ENCODE peak calls at places on chromosome 19, in eight cellular contexts. H is T-cell; I is adrenal gland; Y is activated CD4-positive, alpha-beta T cell treated with anti-CD3 and anti-CD28 coated beads, Interleukin-2, amount 50 U/mL, for 1 hour; V is testis; X is cardiac muscle cell; F is type B pancreatic cell; U is activated T-cell treated with anti-CD3 and anti-CD28 coated beads for 1 hour. C is an unnamed sample.

GRCh38 chr19:49339364-49340068 is 4.3 kb downstream of the CD37 start:
- DNase-seq in H (no peak), I (peak), Y (no peak), V (peak), X (peak), F (peak), U (no peak), C (no peak)

GRCh38 chr19:10503002-10503789 is at the start of gene KEAP1:
- DNase-seq in H (no peak), I (peak), Y (peak), V (peak), X (peak), F (peak), U (no peak), C (peak)

GRCh38 chr19:17202249-17202648 is 12.9 kb upstream of the USE1 start:
- DNase-seq in H (no peak), I (peak), Y (no peak), V (no peak), X (no peak), F (no peak), U (no peak), C (no peak)

GRCh38 chr19:40674291-40674690 is 16.2 kb downstream of the NUMBL start:
- DNase-seq in H (no peak), I (no peak), Y (no peak), V (no peak), X (peak), F (no peak), U (no peak), C (no peak)

GRCh38 chr19:31578326-31578725 is 229.1 kb upstream of the TSHZ3 start:
- DNase-seq in H (no peak), I (no peak), Y (no peak), V (no peak), X (no peak), F (no peak), U (no peak), C (no peak)

GRCh38 chr19:29372921-29373797 is 152.6 kb upstream of the VSTM2B start:
- DNase-seq in H (no peak), I (no peak), Y (no peak), V (no peak), X (no peak), F (peak), U (no peak), C (no peak)

GRCh38 chr19:48455171-48455907 is at the start of gene KCNJ14:
- DNase-seq in H (no peak), I (no peak), Y (no peak), V (no peak), X (no peak), F (no peak), U (no peak), C (no peak)

GRCh38 chr19:29515233-29515619 is 10.6 kb upstream of the VSTM2B start:
- DNase-seq in H (no peak), I (no peak), Y (no peak), V (no peak), X (no peak), F (no peak), U (no peak), C (no peak)

GRCh38 chr19:29393915-29394460 is 131.8 kb upstream of the VSTM2B start:
- DNase-seq in H (no peak), I (no peak), Y (no peak), V (no peak), X (no peak), F (no peak), U (no peak), C (no peak)

GRCh38 chr19:2027361-2027760 is 11.8 kb upstream of the BTBD2 start:
- DNase-seq in H (no peak), I (no peak), Y (no peak), V (no peak), X (peak), F (no peak), U (no peak), C (no peak)

GRCh38 chr19:14250870-14251269 is 44.9 kb upstream of the ADGRL1 start:
- DNase-seq in H (no peak), I (no peak), Y (no peak), V (no peak), X (no peak), F (no peak), U (no peak), C (no peak)

C was measured in naive thymus-derived CD8-positive, alpha-beta T cell.